ENCODE peak calls at places on chromosomes 5 and 9, in nine cellular contexts. B is prostate gland, X is progenitor cell of endocrine pancreas, W is BJ, L is A673, P is psoas muscle, D is breast epithelium, V is H1, R is gastrocnemius medialis. Q is an unnamed sample.

GRCh38 chr9:125742657-125743056 is 4.5 kb upstream of the PBX3 start:
- DNase-seq in B (no peak), X (no peak), W (no peak), L (no peak), P (no peak), D (no peak), V (no peak), R (no peak), Q (no peak)

GRCh38 chr9:87950765-87951488 is 23.4 kb downstream of the CDK20 start:
- DNase-seq in B (no peak), X (no peak), W (no peak), L (peak), P (no peak), D (no peak), V (peak), R (no peak), Q (no peak)

GRCh38 chr5:157348049-157348400 is 82.1 kb downstream of the CYFIP2 start:
- DNase-seq in B (no peak), X (no peak), W (no peak), L (no peak), P (no peak), D (no peak), V (no peak), R (no peak), Q (no peak)

GRCh38 chr5:10145922-10146321 is 103.8 kb downstream of the ATPSCKMT start:
- DNase-seq in B (no peak), X (no peak), W (no peak), L (peak), P (no peak), D (no peak), V (no peak), R (no peak), Q (no peak)

GRCh38 chr5:38551020-38552017 is 5.1 kb downstream of the LIFR start:
- DNase-seq in B (no peak), X (no peak), W (no peak), L (peak), P (no peak), D (no peak), V (no peak), R (no peak), Q (no peak)

GRCh38 chr9:137310190-137311052 is 8.3 kb upstream of the NRARP start:
- DNase-seq in B (no peak), X (no peak), W (no peak), L (no peak), P (no peak), D (peak), V (peak), R (no peak), Q (no peak)

GRCh38 chr9:125406812-125407087 is 145.1 kb downstream of the GAPVD1 start:
- DNase-seq in B (no peak), X (no peak), W (no peak), L (no peak), P (no peak), D (no peak), V (no peak), R (no peak), Q (no peak)

GRCh38 chr5:82405618-82406199 is 127.6 kb upstream of the RPS23 start:
- DNase-seq in B (no peak), X (no peak), W (peak), L (no peak), P (no peak), D (no peak), V (no peak), R (no peak), Q (no peak)

GRCh38 chr9:111937781-111938426 is 41.3 kb downstream of the UGCG start:
- DNase-seq in B (no peak), X (no peak), W (no peak), L (peak), P (no peak), D (no peak), V (no peak), R (no peak), Q (no peak)

GRCh38 chr5:15966066-15966640 is 213.4 kb downstream of the MARCHF11 start:
- DNase-seq in B (no peak), X (no peak), W (no peak), L (no peak), P (no peak), D (no peak), V (no peak), R (no peak), Q (no peak)

GRCh38 chr9:21030389-21031035 is 928 bp downstream of the HACD4 start:
- DNase-seq in B (no peak), X (no peak), W (peak), L (peak), P (no peak), D (no peak), V (no peak), R (no peak), Q (no peak)

GRCh38 chr9:23015557-23015956 is 568.9 kb downstream of the DMRTA1 start:
- DNase-seq in B (no peak), X (no peak), W (no peak), L (no peak), P (no peak), D (no peak), V (no peak), R (no peak), Q (no peak)

GRCh38 chr9:124800306-124801259 is 23.6 kb downstream of the OLFML2A start:
- DNase-seq in B (no peak), X (no peak), W (no peak), L (peak), P (no peak), D (no peak), V (no peak), R (no peak), Q (no peak)

GRCh38 chr5:140113180-140113698 is 670 bp upstream of the PURA start:
- DNase-seq in B (no peak), X (no peak), W (no peak), L (no peak), P (peak), D (no peak), V (peak), R (no peak), Q (no peak)

GRCh38 chr5:68381060-68381459 is 165.5 kb downstream of the PIK3R1 start:
- DNase-seq in B (no peak), X (no peak), W (no peak), L (no peak), P (no peak), D (no peak), V (no peak), R (no peak), Q (no peak)

GRCh38 chr9:35605336-35606137 is 475 bp downstream of the TESK1 start:
- DNase-seq in B (no peak), X (no peak), W (no peak), L (peak), P (peak), D (no peak), V (peak), R (no peak), Q (no peak)
- TF ChIP-seq CTCF in B (no peak), X (no peak), W (no peak), L (no peak), P (no peak), D (no peak), V (no peak), R (no peak), Q (no peak)

DNA sequence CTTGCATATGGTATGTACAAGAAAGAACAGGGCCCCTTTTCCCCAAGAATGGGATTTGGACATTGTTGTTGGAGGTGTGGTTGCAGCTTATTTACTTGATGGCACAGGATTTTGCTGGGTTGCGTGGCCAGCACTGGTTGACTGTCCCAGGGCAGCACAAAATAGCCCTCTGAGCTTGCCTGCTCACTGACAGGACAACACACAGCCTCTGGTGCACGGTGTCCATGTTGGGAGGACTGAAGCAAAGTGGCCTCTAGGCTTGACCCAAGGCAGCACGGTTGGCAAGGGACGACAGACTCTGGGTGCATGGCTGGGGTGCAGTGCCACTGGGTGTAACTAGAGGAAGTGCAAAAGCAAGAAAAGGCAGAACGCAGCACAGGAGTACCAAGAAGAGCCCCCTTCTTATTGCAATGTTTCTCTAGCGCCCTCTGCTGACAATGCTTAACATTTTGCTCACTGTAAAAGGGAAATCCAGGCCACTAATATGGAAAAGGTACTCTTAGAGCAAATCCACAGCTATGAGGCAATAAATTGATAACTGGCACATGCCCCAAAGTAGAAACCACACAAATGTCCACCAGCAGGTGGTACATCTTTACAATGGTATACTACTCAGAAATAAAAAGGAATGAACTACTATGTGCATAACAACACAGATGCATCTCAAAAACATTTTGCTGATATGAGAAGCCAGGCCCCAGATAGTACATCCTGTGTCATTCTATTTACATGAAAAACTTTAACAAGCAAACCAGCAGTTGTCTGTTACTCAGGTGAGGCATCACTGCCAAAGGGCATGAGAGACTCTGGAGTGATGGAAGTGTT is 47.4 kb upstream of the BARX1 start:
- DNase-seq in B (peak), X (peak), W (no peak), L (peak), P (no peak), D (no peak), V (peak), R (no peak), Q (no peak)
- TF ChIP-seq CTCF in B (no peak), X (peak), W (peak), L (peak), P (peak), D (no peak), V (peak), R (no peak), Q (peak)

GRCh38 chr5:173625686-173626500 is 9.4 kb upstream of the BOD1 start:
- DNase-seq in B (no peak), X (no peak), W (no peak), L (no peak), P (no peak), D (no peak), V (no peak), R (no peak), Q (no peak)
- TF ChIP-seq CTCF in B (no peak), X (no peak), W (peak), L (no peak), P (no peak), D (no peak), V (no peak), R (no peak), Q (peak)

GRCh38 chr9:92804727-92805126 is 40.1 kb upstream of the BICD2 start:
- DNase-seq in B (no peak), X (no peak), W (no peak), L (no peak), P (no peak), D (no peak), V (no peak), R (no peak), Q (no peak)

GRCh38 chr9:92807031-92807756 is 42.6 kb upstream of the BICD2 start:
- DNase-seq in B (no peak), X (no peak), W (no peak), L (no peak), P (no peak), D (no peak), V (no peak), R (no peak), Q (no peak)

GRCh38 chr9:92807757-92808725 is 43.4 kb upstream of the BICD2 start:
- DNase-seq in B (no peak), X (no peak), W (no peak), L (no peak), P (no peak), D (no peak), V (peak), R (no peak), Q (no peak)

DNA sequence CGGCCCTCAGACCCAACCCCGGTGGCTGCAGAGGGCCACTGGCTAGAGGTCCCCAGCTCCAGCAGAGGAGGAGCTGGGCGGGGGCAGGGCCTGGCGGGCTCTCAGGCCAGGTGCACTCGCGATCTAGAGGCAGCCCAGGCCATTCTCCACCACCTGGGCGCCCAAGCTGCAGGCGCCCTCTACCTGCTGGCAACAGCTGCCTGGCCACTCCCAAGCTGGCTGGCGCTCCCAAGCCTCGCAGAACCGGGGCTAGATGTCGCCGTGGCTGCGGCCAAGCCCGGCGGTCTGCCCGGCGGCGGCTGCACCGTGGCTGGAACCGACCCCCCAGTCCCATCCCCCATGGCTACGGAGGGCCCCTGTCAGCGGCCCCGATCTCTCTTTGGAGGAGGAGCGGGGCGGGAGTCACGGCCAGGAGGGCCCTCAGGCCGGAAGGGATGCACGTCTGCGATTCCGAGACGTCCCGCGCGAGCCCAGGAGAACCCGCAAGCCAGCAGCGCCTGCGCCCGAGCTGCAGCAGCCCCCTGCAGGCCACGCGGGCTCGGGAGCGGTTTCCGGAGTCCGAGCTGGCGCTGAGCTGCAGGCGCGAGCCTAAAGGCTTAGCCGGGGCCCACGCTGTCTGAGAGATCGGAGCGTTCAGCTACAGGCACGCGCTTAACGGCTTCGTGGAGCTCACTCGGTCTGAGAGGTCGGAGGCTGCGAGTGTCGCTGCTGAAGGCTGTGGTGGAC is 44.3 kb upstream of the BICD2 start:
- DNase-seq in B (peak), X (peak), W (no peak), L (peak), P (peak), D (peak), V (peak), R (no peak), Q (peak)
- TF ChIP-seq CTCF in B (no peak), X (peak), W (peak), L (peak), P (peak), D (no peak), V (peak), R (no peak), Q (peak)

GRCh38 chr5:36073595-36074216 is 7.0 kb upstream of the UGT3A2 start:
- DNase-seq in B (no peak), X (no peak), W (no peak), L (peak), P (no peak), D (no peak), V (peak), R (no peak), Q (no peak)
- TF ChIP-seq CTCF in B (no peak), X (peak), W (peak), L (peak), P (no peak), D (no peak), V (peak), R (no peak), Q (no peak)

GRCh38 chr9:113728989-113729388 is 147.1 kb upstream of the ZNF618 start:
- DNase-seq in B (no peak), X (no peak), W (no peak), L (no peak), P (no peak), D (no peak), V (no peak), R (no peak), Q (no peak)
- TF ChIP-seq CTCF in B (no peak), X (no peak), W (no peak), L (no peak), P (no peak), D (no peak), V (no peak), R (no peak), Q (no peak)

DNA sequence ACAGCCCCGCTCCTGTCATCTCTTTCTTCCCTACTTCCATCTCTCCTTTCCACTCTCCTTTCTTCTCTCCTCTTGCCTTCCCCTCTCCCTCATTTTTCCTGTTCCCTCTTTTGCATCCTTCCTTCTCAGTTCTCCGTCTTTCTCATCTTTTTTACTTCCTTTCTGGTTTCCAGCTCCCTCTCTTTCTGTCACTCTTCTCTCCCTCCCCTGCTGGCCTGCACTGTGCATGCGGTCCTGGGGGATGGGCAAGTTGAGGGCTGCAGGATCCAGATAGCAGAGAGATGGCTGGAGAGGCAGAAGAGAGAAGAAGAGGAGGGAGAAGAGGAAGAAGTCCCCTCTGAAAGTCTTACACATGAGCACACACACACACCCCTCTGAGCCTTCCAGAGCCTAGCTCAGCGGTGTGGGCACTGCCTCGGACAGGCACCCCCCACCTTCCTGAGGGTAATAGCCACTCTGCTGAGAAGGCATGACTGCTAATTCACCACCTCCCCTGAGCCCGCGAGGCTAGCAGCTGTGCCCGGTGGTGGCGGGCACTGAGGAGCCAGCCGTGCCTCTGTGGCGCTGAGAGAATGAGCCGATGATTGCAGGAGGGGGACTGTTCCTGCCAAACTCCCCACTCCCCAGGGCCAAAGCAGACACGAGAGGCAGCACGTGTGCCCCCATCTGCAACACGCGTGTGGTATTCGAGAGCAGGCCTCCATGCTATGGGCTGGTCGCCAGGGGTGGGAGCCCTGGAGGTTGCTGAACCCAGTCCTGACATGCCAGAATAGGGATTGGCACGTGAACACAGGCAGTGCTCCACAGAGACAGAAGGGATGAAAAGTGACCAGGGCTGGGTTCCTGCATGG is 3.7 kb upstream of the CAMK2A start:
- DNase-seq in B (no peak), X (no peak), W (no peak), L (no peak), P (no peak), D (no peak), V (no peak), R (no peak), Q (no peak)
- TF ChIP-seq CTCF in B (no peak), X (no peak), W (no peak), L (no peak), P (no peak), D (no peak), V (no peak), R (no peak), Q (no peak)

GRCh38 chr5:12272389-12272788 is 368.1 kb upstream of the CTNND2 start:
- DNase-seq in B (no peak), X (no peak), W (no peak), L (no peak), P (no peak), D (no peak), V (peak), R (no peak), Q (no peak)
- TF ChIP-seq CTCF in B (no peak), X (peak), W (no peak), L (no peak), P (no peak), D (no peak), V (peak), R (no peak), Q (peak)